ENCODE peak calls at places on chromosomes 2 and 18, in seven cellular contexts. I, H, O, P, L, T and V are unnamed samples.
A peak's percentile ranks its signal among the peaks of the same experiment; 100 is the strongest.

GRCh38 chr2:25251461-25252273 is 83.3 kb upstream of the POMC start:
- DNase-seq in P (no peak), T (peak; percentile 79), H (no peak), L (peak; percentile 30), I (no peak), O (peak; percentile 50), V (peak; percentile 80)

GRCh38 chr18:23718243-23718720 is 29.0 kb downstream of the LAMA3 start:
- DNase-seq in L (no peak), I (no peak), O (no peak), T (no peak), P (no peak), H (no peak), V (no peak)

GRCh38 chr2:236359426-236359825 is 95.2 kb upstream of the ASB18 start:
- DNase-seq in H (no peak), O (no peak), T (no peak), P (no peak), L (no peak), I (no peak), V (no peak)

GRCh38 chr18:62611395-62612241 is 88.8 kb downstream of the ZCCHC2 start:
- DNase-seq in O (no peak), T (no peak), P (no peak), L (no peak), H (no peak), I (no peak), V (no peak)

GRCh38 chr2:183029219-183029618 is 9.0 kb downstream of the NCKAP1 start:
- DNase-seq in P (no peak), O (no peak), L (no peak), H (no peak), I (no peak), T (no peak), V (no peak)

GRCh38 chr2:105725388-105725787 is 19.3 kb upstream of the NCK2 start:
- DNase-seq in P (no peak), L (no peak), T (no peak), I (no peak), O (no peak), H (no peak), V (no peak)

GRCh38 chr2:40016151-40016885 is 237.3 kb upstream of the THUMPD2 start:
- DNase-seq in L (no peak), H (no peak), T (no peak), I (no peak), P (no peak), O (no peak), V (no peak)

GRCh38 chr2:1690056-1690775 is 54.1 kb downstream of the PXDN start:
- DNase-seq in P (no peak), L (no peak), T (no peak), H (no peak), I (no peak), O (no peak), V (no peak)

GRCh38 chr2:9118383-9118960 is 88.1 kb upstream of the ASAP2 start:
- DNase-seq in I (no peak), O (no peak), H (no peak), P (no peak), T (no peak), L (no peak), V (no peak)

GRCh38 chr18:50203801-50204604 is 9.1 kb upstream of the MYO5B start:
- DNase-seq in L (peak; percentile 52), P (no peak), O (peak; percentile 17), H (no peak), I (no peak), T (peak; percentile 37), V (no peak)

GRCh38 chr2:196123679-196124373 is 47.6 kb downstream of the STK17B start:
- DNase-seq in I (no peak), T (no peak), O (no peak), L (no peak), P (no peak), H (no peak), V (no peak)

GRCh38 chr2:168525020-168525419 is 68.9 kb downstream of the CERS6 start:
- DNase-seq in H (no peak), P (no peak), O (no peak), I (no peak), T (no peak), L (no peak), V (no peak)

GRCh38 chr2:233982421-233983121 is 65.4 kb downstream of the TRPM8 start:
- DNase-seq in O (no peak), T (no peak), P (peak; percentile 90), L (peak; percentile 85), H (no peak), I (no peak), V (no peak)

GRCh38 chr2:134636714-134637113 is 82.1 kb downstream of the TMEM163 start:
- DNase-seq in L (peak; percentile 24), I (no peak), P (peak; percentile 10), H (no peak), T (no peak), O (no peak), V (no peak)

GRCh38 chr18:44681611-44682010 is 923 bp downstream of the SETBP1 start:
- DNase-seq in H (no peak), P (no peak), T (no peak), O (no peak), L (no peak), I (no peak), V (no peak)

GRCh38 chr2:190678444-190679162 is 29.7 kb downstream of the NAB1 start:
- DNase-seq in I (no peak), P (no peak), H (no peak), T (no peak), L (no peak), O (peak; percentile 15), V (no peak)
- H3K36me3 ChIP-seq in I (no peaks in the 10 kb centered on the region), P (no peaks in the 10 kb centered on the region), H (peaks cover 8% of the 10 kb centered on the region), T (no peaks in the 10 kb centered on the region), L (peaks cover 8% of the 10 kb centered on the region), O (no peaks in the 10 kb centered on the region), V (no peaks in the 10 kb centered on the region)

GRCh38 chr2:61410185-61410584 is 60.7 kb downstream of the USP34 start:
- DNase-seq in I (no peak), O (no peak), H (no peak), P (no peak), T (no peak), L (no peak), V (no peak)
- H3K36me3 ChIP-seq in I (peaks cover 2% of the 10 kb centered on the region), O (no peaks in the 10 kb centered on the region), H (no peaks in the 10 kb centered on the region), P (no peaks in the 10 kb centered on the region), T (no peaks in the 10 kb centered on the region), L (peaks cover 8% of the 10 kb centered on the region), V (no peaks in the 10 kb centered on the region)

GRCh38 chr2:218271865-218272530 is 1.7 kb downstream of the PNKD start:
- DNase-seq in T (no peak), L (no peak), I (no peak), H (no peak), O (no peak), P (no peak), V (peak; percentile 53)
- H3K36me3 ChIP-seq in T (peaks cover 25% of the 10 kb centered on the region), L (peaks cover 27% of the 10 kb centered on the region), I (peaks cover 11% of the 10 kb centered on the region), H (peaks cover 43% of the 10 kb centered on the region), O (peaks cover 13% of the 10 kb centered on the region), P (peaks cover 2% of the 10 kb centered on the region), V (no peaks in the 10 kb centered on the region)

DNA sequence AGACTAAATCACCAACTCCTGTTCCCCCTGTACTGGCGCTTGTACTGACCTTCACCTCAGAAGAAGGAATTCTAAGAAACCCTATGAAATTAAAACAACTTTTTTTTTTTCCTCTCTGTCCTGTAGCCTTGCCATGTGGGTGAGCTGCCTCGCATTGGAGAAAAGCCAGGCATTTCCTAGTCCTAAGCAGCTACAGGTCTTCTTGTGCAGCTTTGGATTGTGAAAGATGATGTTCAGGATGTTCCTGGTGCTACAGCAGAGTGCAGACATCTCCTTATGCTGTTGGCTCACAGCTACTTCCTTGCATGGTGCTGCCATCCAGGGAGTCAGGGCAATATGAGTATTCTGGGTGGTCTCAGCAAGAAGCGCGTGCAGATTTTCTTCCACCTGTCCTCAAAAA is 11.9 kb downstream of the PIK3C3 start:
- DNase-seq in I (no peak), H (no peak), O (no peak), T (no peak), L (no peak), P (no peak), V (no peak)
- H3K36me3 ChIP-seq in I (no peaks in the 10 kb centered on the region), H (peaks cover 17% of the 10 kb centered on the region), O (peaks cover 11% of the 10 kb centered on the region), T (peaks cover 4% of the 10 kb centered on the region), L (no peaks in the 10 kb centered on the region), P (no peaks in the 10 kb centered on the region), V (no peaks in the 10 kb centered on the region)

DNA sequence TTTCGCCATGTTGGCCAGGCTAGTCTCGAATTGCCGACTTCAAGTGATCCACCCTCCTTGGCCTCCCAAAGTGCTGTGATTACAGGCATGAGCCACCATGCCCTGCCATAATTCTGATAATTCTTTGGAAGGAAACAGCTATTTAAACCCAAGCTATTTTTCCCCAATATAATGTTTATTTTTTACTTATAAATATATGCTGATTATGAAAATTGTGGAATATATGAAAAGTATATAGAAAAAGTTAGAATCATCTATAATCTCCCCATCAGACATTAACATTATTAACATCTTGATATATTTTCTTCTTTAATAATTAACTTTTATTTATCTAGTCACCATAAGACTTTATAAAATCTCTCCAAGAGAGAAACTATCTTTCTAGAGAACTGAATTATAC is 41.2 kb downstream of the HADHB start:
- DNase-seq in H (no peak), T (no peak), O (no peak), P (no peak), L (no peak), I (no peak), V (no peak)
- H3K36me3 ChIP-seq in H (peaks cover 98% of the 10 kb centered on the region), T (peaks cover 20% of the 10 kb centered on the region), O (peaks cover 5% of the 10 kb centered on the region), P (no peaks in the 10 kb centered on the region), L (peaks cover 25% of the 10 kb centered on the region), I (no peaks in the 10 kb centered on the region), V (no peaks in the 10 kb centered on the region)

DNA sequence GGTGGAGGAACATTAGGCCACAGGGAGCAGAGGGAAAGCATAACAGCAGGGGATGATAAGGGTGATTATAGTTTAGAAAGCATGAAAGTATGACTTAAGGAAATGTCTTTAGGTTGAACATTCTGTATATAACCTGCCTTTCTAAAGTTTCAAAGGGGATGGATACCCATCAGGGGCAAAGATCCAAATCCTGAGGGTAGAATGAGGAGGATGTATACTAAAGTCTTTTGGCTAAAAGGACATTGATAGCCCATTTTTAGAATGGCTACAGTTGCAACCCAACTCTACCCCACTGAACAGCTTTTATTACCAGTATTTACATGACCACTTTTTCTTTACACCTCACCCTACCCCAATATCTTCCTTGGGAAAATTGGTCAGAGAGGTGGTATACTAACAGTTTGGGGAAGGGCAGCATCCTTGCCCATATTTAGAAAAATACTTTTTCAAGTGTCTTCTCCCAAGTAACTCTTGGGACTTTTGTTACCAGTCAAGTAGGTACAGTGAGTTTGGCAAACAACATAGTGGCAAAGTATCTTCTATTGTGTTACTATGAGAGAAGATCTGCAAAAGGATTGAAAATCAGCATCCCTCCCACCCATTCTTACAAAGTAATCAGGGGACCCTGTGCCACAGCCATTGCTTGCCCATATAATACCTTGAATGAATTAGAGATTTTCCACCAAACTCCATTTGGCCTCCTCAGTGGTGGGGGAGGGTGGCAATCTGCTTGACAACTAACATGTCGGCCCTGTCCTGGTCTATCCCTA is 8.3 kb downstream of the MAT2A start:
- DNase-seq in P (no peak), L (peak; percentile 36), H (no peak), T (no peak), O (no peak), I (no peak), V (no peak)
- H3K36me3 ChIP-seq in P (peaks cover 5% of the 10 kb centered on the region), L (peaks cover 47% of the 10 kb centered on the region), H (peaks cover 33% of the 10 kb centered on the region), T (peaks cover 21% of the 10 kb centered on the region), O (peaks cover 16% of the 10 kb centered on the region), I (peaks cover 29% of the 10 kb centered on the region), V (peaks cover 2% of the 10 kb centered on the region)

DNA sequence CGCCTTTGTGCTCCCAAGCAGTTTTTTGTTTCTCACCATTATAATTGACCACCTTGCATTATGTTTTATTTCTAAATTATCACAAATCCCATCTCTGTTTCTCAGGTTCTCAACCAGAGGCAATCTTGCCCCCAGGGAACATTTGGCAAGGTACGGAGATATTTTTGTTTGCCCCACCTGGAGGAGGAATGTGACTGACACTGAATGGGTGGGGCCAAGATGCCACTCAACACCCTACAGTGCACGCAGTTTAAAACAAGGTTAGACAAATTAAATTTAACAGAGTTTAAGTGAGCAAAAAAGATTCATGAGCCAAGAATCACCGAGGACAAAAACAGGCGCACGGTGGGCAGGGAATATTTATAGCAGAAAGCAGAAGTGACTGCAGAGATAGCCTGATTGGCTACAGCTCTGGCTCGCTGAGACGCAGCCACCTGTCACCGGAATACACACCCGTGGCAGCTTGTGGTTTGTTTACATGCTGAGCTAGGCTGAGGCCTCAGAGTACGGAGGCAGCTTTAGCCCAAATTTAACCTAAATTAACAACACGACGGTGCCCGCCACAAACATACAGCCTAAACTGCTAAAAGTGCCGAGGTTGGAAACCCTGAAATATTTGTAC is 150.0 kb upstream of the ALKAL2 start:
- DNase-seq in I (no peak), O (peak; percentile 86), H (no peak), P (no peak), T (no peak), L (peak; percentile 72), V (peak; percentile 93)
- H3K36me3 ChIP-seq in I (no peaks in the 10 kb centered on the region), O (no peaks in the 10 kb centered on the region), H (no peaks in the 10 kb centered on the region), P (no peaks in the 10 kb centered on the region), T (no peaks in the 10 kb centered on the region), L (no peaks in the 10 kb centered on the region), V (no peaks in the 10 kb centered on the region)